ENCODE peak calls at places on chromosomes 2 and 18, in four cellular contexts. One of them, this sample, is unnamed.

GRCh38 chr18:11857177-11857887 is 6.1 kb downstream of the CHMP1B start:
- DNase-seq in ELR: peak
- DNase-seq in upper lobe of right lung: no peak
- DNase-seq in activated CD4-positive, CD25-positive, alpha-beta regulatory T cell treated with anti-CD3 and anti-CD28 coated beads, Interleukin-2, amount 50 U/mL, for 16 hours: no peak
- DNase-seq in this sample: peak

GRCh38 chr2:64525323-64525625 is 1.1 kb downstream of the AFTPH start:
- DNase-seq in ELR: peak
- DNase-seq in upper lobe of right lung: no peak
- DNase-seq in activated CD4-positive, CD25-positive, alpha-beta regulatory T cell treated with anti-CD3 and anti-CD28 coated beads, Interleukin-2, amount 50 U/mL, for 16 hours: no peak
- DNase-seq in this sample: no peak

GRCh38 chr2:33477473-33478468 is 1.3 kb downstream of the RASGRP3 start:
- DNase-seq in ELR: no peak
- DNase-seq in upper lobe of right lung: peak
- DNase-seq in activated CD4-positive, CD25-positive, alpha-beta regulatory T cell treated with anti-CD3 and anti-CD28 coated beads, Interleukin-2, amount 50 U/mL, for 16 hours: no peak
- DNase-seq in this sample: no peak

GRCh38 chr2:150426315-150426714 is 61.2 kb downstream of the RND3 start:
- DNase-seq in ELR: no peak
- DNase-seq in upper lobe of right lung: no peak
- DNase-seq in activated CD4-positive, CD25-positive, alpha-beta regulatory T cell treated with anti-CD3 and anti-CD28 coated beads, Interleukin-2, amount 50 U/mL, for 16 hours: no peak
- DNase-seq in this sample: no peak

GRCh38 chr2:136185991-136186771 is 68.2 kb upstream of the CXCR4 start:
- DNase-seq in ELR: no peak
- DNase-seq in upper lobe of right lung: no peak
- DNase-seq in activated CD4-positive, CD25-positive, alpha-beta regulatory T cell treated with anti-CD3 and anti-CD28 coated beads, Interleukin-2, amount 50 U/mL, for 16 hours: no peak
- DNase-seq in this sample: no peak

GRCh38 chr2:105409717-105410116 is 10.9 kb upstream of the FHL2 start:
- DNase-seq in ELR: no peak
- DNase-seq in upper lobe of right lung: no peak
- DNase-seq in activated CD4-positive, CD25-positive, alpha-beta regulatory T cell treated with anti-CD3 and anti-CD28 coated beads, Interleukin-2, amount 50 U/mL, for 16 hours: no peak
- DNase-seq in this sample: no peak

GRCh38 chr2:75361486-75361885 is 162.2 kb upstream of the TACR1 start:
- DNase-seq in ELR: no peak
- DNase-seq in upper lobe of right lung: no peak
- DNase-seq in activated CD4-positive, CD25-positive, alpha-beta regulatory T cell treated with anti-CD3 and anti-CD28 coated beads, Interleukin-2, amount 50 U/mL, for 16 hours: no peak
- DNase-seq in this sample: no peak

GRCh38 chr2:215529271-215529670 is 93.4 kb upstream of the FN1 start:
- DNase-seq in ELR: peak
- DNase-seq in upper lobe of right lung: no peak
- DNase-seq in activated CD4-positive, CD25-positive, alpha-beta regulatory T cell treated with anti-CD3 and anti-CD28 coated beads, Interleukin-2, amount 50 U/mL, for 16 hours: no peak
- DNase-seq in this sample: no peak

GRCh38 chr2:108589372-108589771 is 55.1 kb downstream of the LIMS1 start:
- DNase-seq in ELR: no peak
- DNase-seq in upper lobe of right lung: no peak
- DNase-seq in activated CD4-positive, CD25-positive, alpha-beta regulatory T cell treated with anti-CD3 and anti-CD28 coated beads, Interleukin-2, amount 50 U/mL, for 16 hours: no peak
- DNase-seq in this sample: no peak

GRCh38 chr2:238336151-238336550 is 15.8 kb downstream of the TRAF3IP1 start:
- DNase-seq in ELR: no peak
- DNase-seq in upper lobe of right lung: no peak
- DNase-seq in activated CD4-positive, CD25-positive, alpha-beta regulatory T cell treated with anti-CD3 and anti-CD28 coated beads, Interleukin-2, amount 50 U/mL, for 16 hours: no peak
- DNase-seq in this sample: peak

GRCh38 chr2:2916621-2917020 is 461.0 kb downstream of the EIPR1 start:
- DNase-seq in ELR: no peak
- DNase-seq in upper lobe of right lung: no peak
- DNase-seq in activated CD4-positive, CD25-positive, alpha-beta regulatory T cell treated with anti-CD3 and anti-CD28 coated beads, Interleukin-2, amount 50 U/mL, for 16 hours: no peak
- DNase-seq in this sample: no peak

GRCh38 chr2:64738026-64738425 is 84.3 kb upstream of the SERTAD2 start:
- DNase-seq in ELR: no peak
- DNase-seq in upper lobe of right lung: no peak
- DNase-seq in activated CD4-positive, CD25-positive, alpha-beta regulatory T cell treated with anti-CD3 and anti-CD28 coated beads, Interleukin-2, amount 50 U/mL, for 16 hours: no peak
- DNase-seq in this sample: no peak

GRCh38 chr18:55353391-55353790 is 234.6 kb downstream of the TCF4 start:
- DNase-seq in ELR: no peak
- DNase-seq in upper lobe of right lung: no peak
- DNase-seq in activated CD4-positive, CD25-positive, alpha-beta regulatory T cell treated with anti-CD3 and anti-CD28 coated beads, Interleukin-2, amount 50 U/mL, for 16 hours: no peak
- DNase-seq in this sample: no peak

GRCh38 chr2:63438171-63438570 is 150.1 kb downstream of the WDPCP start:
- DNase-seq in ELR: no peak
- DNase-seq in upper lobe of right lung: no peak
- DNase-seq in activated CD4-positive, CD25-positive, alpha-beta regulatory T cell treated with anti-CD3 and anti-CD28 coated beads, Interleukin-2, amount 50 U/mL, for 16 hours: no peak
- DNase-seq in this sample: no peak

GRCh38 chr2:201887851-201888451 is 81.6 kb downstream of the CDK15 start:
- DNase-seq in ELR: no peak
- DNase-seq in upper lobe of right lung: no peak
- DNase-seq in activated CD4-positive, CD25-positive, alpha-beta regulatory T cell treated with anti-CD3 and anti-CD28 coated beads, Interleukin-2, amount 50 U/mL, for 16 hours: no peak
- DNase-seq in this sample: peak

GRCh38 chr2:112216158-112216557 is 38.7 kb downstream of the ZC3H8 start:
- DNase-seq in ELR: no peak
- DNase-seq in upper lobe of right lung: no peak
- DNase-seq in activated CD4-positive, CD25-positive, alpha-beta regulatory T cell treated with anti-CD3 and anti-CD28 coated beads, Interleukin-2, amount 50 U/mL, for 16 hours: no peak
- DNase-seq in this sample: peak